ENCODE peak calls at places on chromosomes 13 and 19, in ten cellular contexts. D is heart left ventricle, X is thyroid gland, I is stomach, P is transverse colon, E is tibial nerve, K is ovary, C is HCT116, T is Peyer's patch, A is testis. L is an unnamed sample.

GRCh38 chr13:73462241-73462640 is 403.4 kb downstream of the KLF5 start:
- DNase-seq in P (no peak), C (no peak), I (no peak), A (no peak), D (no peak), T (no peak), X (no peak), K (no peak), E (no peak), L (no peak)

GRCh38 chr13:33286143-33286542 is 588 bp upstream of the STARD13 start:
- DNase-seq in T (no peak), D (no peak), P (no peak), E (no peak), X (peak), I (no peak), K (no peak), C (no peak), A (peak), L (no peak)

GRCh38 chr19:29467824-29468401 is 57.9 kb upstream of the VSTM2B start:
- DNase-seq in X (no peak), I (no peak), P (no peak), C (peak), A (no peak), T (no peak), K (no peak), D (no peak), E (no peak), L (no peak)

GRCh38 chr13:30806784-30807183 is 71.4 kb downstream of the ALOX5AP start:
- DNase-seq in A (no peak), I (no peak), K (no peak), E (no peak), C (no peak), T (no peak), P (no peak), D (no peak), X (no peak), L (no peak)

GRCh38 chr19:18292810-18293641 is 11.6 kb upstream of the JUND start:
- DNase-seq in D (peak), K (peak), X (peak), P (peak), C (peak), A (peak), E (peak), I (peak), T (peak), L (peak)

GRCh38 chr13:32362574-32362973 is 47.3 kb downstream of the BRCA2 start:
- DNase-seq in K (no peak), D (no peak), A (no peak), P (no peak), E (no peak), C (no peak), X (no peak), I (no peak), T (no peak), L (no peak)

GRCh38 chr19:10271543-10272086 is 695 bp downstream of the ICAM1 start:
- DNase-seq in K (peak), I (no peak), T (no peak), A (no peak), D (no peak), P (peak), C (no peak), X (no peak), E (no peak), L (peak)

GRCh38 chr19:31148671-31149070 is 200.6 kb downstream of the TSHZ3 start:
- DNase-seq in K (no peak), I (no peak), C (no peak), E (no peak), D (no peak), A (no peak), T (no peak), X (peak), P (no peak), L (no peak)

GRCh38 chr19:3357731-3358391 is 8.5 kb upstream of the NFIC start:
- DNase-seq in T (no peak), I (no peak), D (peak), K (peak), C (no peak), E (no peak), X (peak), P (no peak), A (no peak), L (no peak)

GRCh38 chr13:102091231-102091630 is 310.6 kb downstream of the FGF14 start:
- DNase-seq in T (no peak), X (no peak), I (no peak), E (no peak), K (no peak), C (peak), A (no peak), P (no peak), D (no peak), L (no peak)

GRCh38 chr19:4547303-4548237 is 7.7 kb upstream of the LRG1 start:
- DNase-seq in E (no peak), I (peak), D (no peak), X (no peak), T (no peak), K (no peak), P (no peak), A (peak), C (no peak), L (peak)

GRCh38 chr13:29676535-29676934 is 81.0 kb upstream of the SLC7A1 start:
- DNase-seq in K (no peak), C (no peak), P (no peak), A (no peak), T (peak), X (no peak), D (no peak), E (no peak), I (no peak), L (no peak)

GRCh38 chr19:16736709-16737108 is 17.1 kb downstream of the NWD1 start:
- DNase-seq in D (no peak), X (no peak), K (no peak), P (no peak), A (no peak), E (no peak), T (no peak), C (peak), I (no peak), L (no peak)

GRCh38 chr13:90375851-90376250 is 971.6 kb upstream of the MIR17HG start:
- DNase-seq in C (no peak), T (no peak), E (no peak), X (no peak), P (no peak), I (no peak), D (no peak), A (no peak), K (no peak), L (no peak)

GRCh38 chr13:79867248-79867647 is 386.3 kb downstream of the NDFIP2 start:
- DNase-seq in X (no peak), D (no peak), C (no peak), P (no peak), I (no peak), T (no peak), A (no peak), E (no peak), K (no peak), L (no peak)

GRCh38 chr19:58203814-58204475 is 21.1 kb downstream of the ZNF274 start:
- DNase-seq in E (no peak), A (peak), I (no peak), T (no peak), P (no peak), K (no peak), X (no peak), C (no peak), D (no peak), L (no peak)

GRCh38 chr13:21233086-21233485 is 56.6 kb downstream of the MRPL57 start:
- DNase-seq in X (no peak), K (no peak), C (no peak), I (no peak), A (no peak), D (no peak), E (no peak), P (no peak), T (no peak), L (no peak)

GRCh38 chr19:6318772-6319171 is 14.6 kb downstream of the ACER1 start:
- DNase-seq in I (no peak), E (no peak), C (no peak), P (no peak), K (no peak), X (no peak), A (no peak), D (no peak), T (no peak), L (no peak)

GRCh38 chr13:28531956-28532225 is 37.0 kb upstream of the FLT1 start:
- DNase-seq in P (no peak), E (no peak), K (no peak), D (no peak), A (no peak), X (no peak), C (no peak), T (no peak), I (no peak), L (no peak)

GRCh38 chr13:110713642-110713952 is at the start of gene ING1:
- DNase-seq in D (no peak), P (no peak), C (no peak), E (no peak), X (no peak), A (no peak), T (no peak), I (no peak), K (no peak), L (no peak)

GRCh38 chr13:51397262-51397933 is 55.4 kb downstream of the INTS6 start:
- DNase-seq in I (no peak), K (no peak), X (peak), A (no peak), C (no peak), E (peak), T (no peak), P (peak), D (no peak), L (no peak)

GRCh38 chr13:48567521-48568331 is 34.8 kb upstream of the RCBTB2 start:
- DNase-seq in K (peak), I (peak), A (no peak), C (no peak), P (no peak), X (no peak), D (no peak), T (no peak), E (no peak), L (peak)

GRCh38 chr19:38649305-38650179 is 2.1 kb downstream of the ACTN4 start:
- DNase-seq in T (peak), I (peak), C (no peak), A (no peak), X (peak), E (no peak), D (no peak), K (no peak), P (peak), L (peak)

GRCh38 chr19:12954150-12954962 is 2.7 kb downstream of the GADD45GIP1 start:
- DNase-seq in T (no peak), I (no peak), K (no peak), P (no peak), A (no peak), D (no peak), X (no peak), C (no peak), E (no peak), L (no peak)

GRCh38 chr19:32677657-32678056 is 2.0 kb downstream of the RGS9BP start:
- DNase-seq in X (no peak), D (no peak), T (no peak), C (no peak), E (no peak), I (no peak), P (no peak), K (no peak), A (no peak), L (no peak)

GRCh38 chr13:31093145-31093885 is 68.4 kb downstream of the HSPH1 start:
- DNase-seq in T (no peak), E (no peak), K (no peak), X (no peak), D (no peak), C (no peak), A (no peak), I (no peak), P (no peak), L (no peak)

GRCh38 chr13:51585234-51585672 is 991 bp downstream of the WDFY2 start:
- DNase-seq in T (no peak), P (no peak), D (no peak), C (no peak), I (no peak), K (no peak), X (no peak), A (peak), E (no peak), L (no peak)

GRCh38 chr19:13521066-13521465 is 14.8 kb upstream of the CACNA1A start:
- DNase-seq in I (no peak), K (no peak), P (no peak), T (no peak), C (no peak), D (no peak), X (no peak), A (no peak), E (no peak), L (no peak)

GRCh38 chr13:33441015-33441414 is 155.5 kb upstream of the STARD13 start:
- DNase-seq in I (peak), E (no peak), T (no peak), C (peak), D (no peak), K (no peak), X (peak), P (peak), A (no peak), L (no peak)

GRCh38 chr13:99312493-99312883 is 5.3 kb upstream of the GPR183 start:
- DNase-seq in X (peak), K (peak), P (peak), C (no peak), T (no peak), A (peak), D (no peak), E (peak), I (no peak), L (peak)

GRCh38 chr19:50817941-50818858 is 5.4 kb downstream of the KLK1 start:
- DNase-seq in P (peak), C (peak), X (peak), E (no peak), A (peak), D (peak), T (peak), K (no peak), I (peak), L (no peak)

GRCh38 chr19:16628984-16629691 is 1.1 kb upstream of the MED26 start:
- DNase-seq in T (no peak), K (peak), A (peak), C (no peak), X (no peak), P (peak), I (peak), D (no peak), E (no peak), L (peak)

GRCh38 chr13:75855847-75856246 is 219.7 kb downstream of the LMO7 start:
- DNase-seq in T (no peak), X (no peak), I (no peak), E (no peak), D (no peak), P (no peak), A (no peak), C (no peak), K (no peak), L (no peak)

GRCh38 chr19:47391510-47392223 is 27.7 kb downstream of the MEIS3 start:
- DNase-seq in P (peak), C (peak), I (peak), E (peak), D (peak), X (peak), A (peak), K (peak), T (peak), L (peak)

DNA sequence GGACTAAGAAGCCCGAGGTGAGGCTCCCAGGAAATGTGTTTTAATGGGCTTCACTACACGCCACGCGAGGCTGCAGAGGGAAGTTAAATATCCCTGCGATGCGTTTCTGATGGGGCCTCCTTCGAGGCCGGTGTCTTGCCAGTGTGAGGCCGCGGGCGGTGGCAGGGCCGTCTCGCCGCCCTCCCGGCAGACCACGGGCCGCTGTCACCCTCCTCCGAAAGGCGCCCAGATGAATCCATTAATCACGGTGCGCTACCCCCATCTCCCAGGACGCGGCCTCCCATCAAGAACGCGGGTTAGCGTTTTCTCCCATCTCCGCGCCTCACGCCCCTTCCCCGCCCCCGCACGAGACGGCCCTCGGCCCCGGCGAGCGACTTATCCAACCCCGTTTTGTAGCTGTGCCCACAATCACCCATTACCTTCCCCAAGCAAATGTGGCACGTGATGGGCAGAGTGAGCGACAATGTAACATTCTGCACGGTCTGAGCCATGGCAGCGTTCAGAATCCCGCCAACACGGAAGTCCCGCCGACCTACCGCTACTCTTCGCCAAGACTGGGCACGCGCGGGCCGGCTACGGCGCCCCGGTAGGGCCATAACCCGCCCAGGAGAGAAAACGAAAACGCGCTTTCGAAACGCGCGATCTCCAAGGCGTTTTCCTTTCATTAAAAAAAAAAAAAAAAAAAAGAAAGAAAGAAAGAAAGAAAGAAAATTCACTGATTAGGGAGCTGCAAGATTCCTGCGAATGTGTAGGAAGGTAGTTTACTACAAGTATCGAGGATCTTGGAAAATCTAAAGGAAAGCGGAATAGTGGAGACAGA is at the start of gene OBI1:
- DNase-seq in X (peak), E (peak), I (peak), A (peak), P (peak), T (peak), K (peak), D (peak), C (peak), L (peak)
- TF ChIP-seq POLR2A in X (peak), E (peak), I (no peak), A (no peak), P (peak), T (peak), K (no peak), D (no peak), C (peak), L (peak)

DNA sequence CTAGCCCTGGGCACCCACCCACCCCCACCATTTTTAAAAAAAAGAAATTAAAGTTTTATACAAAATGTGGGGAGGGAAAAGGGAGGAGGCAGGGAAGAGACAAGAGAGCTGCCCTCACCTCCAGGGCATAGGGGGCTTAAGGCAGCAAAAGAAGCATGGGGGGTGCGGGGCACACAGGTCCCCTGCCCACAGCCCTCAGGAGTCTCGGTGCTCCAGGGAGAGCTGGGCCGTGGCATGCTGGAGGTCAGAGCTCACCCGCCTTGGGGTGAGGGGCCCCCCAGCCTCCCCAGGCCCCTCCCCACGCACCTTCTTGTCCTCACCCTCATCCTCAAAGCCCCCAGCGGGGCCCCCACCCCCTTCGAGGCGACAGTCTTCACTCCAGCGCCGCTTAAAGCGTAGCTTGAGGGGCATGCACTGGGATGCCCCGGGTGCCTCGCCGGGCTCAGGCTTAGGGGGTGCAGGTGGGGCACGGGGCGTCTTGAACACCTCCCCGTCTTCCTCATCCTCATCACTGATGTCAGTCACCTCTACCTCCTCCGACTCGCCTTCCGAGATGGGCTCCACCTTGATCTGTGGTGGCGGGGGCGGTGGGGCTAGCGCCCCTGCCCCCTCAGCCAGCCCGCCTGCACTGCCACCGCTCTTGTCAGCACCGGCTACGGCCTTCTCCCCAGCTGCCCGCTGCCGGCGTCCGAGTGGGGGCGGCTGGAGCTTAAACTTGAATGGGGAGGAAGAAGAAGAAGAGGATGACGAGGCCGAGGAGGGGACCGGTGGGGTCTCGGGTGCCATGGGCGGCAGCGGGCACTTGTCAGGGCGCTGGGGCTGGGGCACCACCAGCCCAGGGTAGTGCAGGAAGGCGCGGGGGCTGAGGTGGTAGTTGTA is 6.1 kb upstream of the GSK3A start:
- DNase-seq in I (no peak), P (no peak), A (no peak), C (no peak), D (no peak), X (no peak), E (no peak), K (peak), T (no peak), L (no peak)
- H3K27ac ChIP-seq in I (no peak), P (no peak), A (peak), C (no peak), D (peak), X (peak), E (peak), K (no peak), T (no peak), L (no peak)

DNA sequence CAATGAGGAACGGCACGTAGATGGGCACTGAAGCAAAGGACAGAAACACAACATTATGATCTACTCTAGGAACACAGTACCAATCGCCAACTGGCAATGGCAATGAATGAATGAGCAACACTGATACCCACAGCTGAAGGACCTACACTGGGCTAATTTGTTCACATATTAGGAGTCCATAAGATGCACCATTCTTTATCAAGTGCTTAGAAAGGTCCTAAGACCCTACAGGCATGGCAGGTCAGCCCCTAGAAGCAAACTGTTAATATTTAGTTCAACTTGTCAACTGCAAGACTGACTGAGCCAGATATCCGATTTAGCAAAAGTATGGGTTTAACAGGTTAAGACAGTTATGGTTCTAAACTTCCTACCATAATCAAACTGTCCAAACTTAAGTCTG is 4.8 kb downstream of the SHISA2 start:
- DNase-seq in K (no peak), A (no peak), E (no peak), I (no peak), P (no peak), X (no peak), C (no peak), D (no peak), T (no peak), L (no peak)
- TF ChIP-seq POLR2A in K (no peak), A (no peak), E (no peak), I (no peak), P (no peak), X (no peak), C (no peak), D (no peak), T (no peak), L (no peak)

GRCh38 chr19:1237754-1238372 is at the start of gene CBARP:
- DNase-seq in T (no peak), P (no peak), K (peak), I (no peak), X (peak), C (no peak), D (no peak), A (no peak), E (no peak), L (no peak)
- H3K27ac ChIP-seq in T (no peak), P (peak), K (peak), I (no peak), X (peak), C (peak), D (peak), A (peak), E (peak), L (no peak)

GRCh38 chr13:95301135-95301946 is at the start of gene ABCC4:
- DNase-seq in K (peak), T (peak), X (peak), D (peak), P (peak), A (peak), E (no peak), I (peak), C (peak), L (peak)
- TF ChIP-seq POLR2A in K (no peak), T (no peak), X (peak), D (no peak), P (no peak), A (no peak), E (peak), I (no peak), C (no peak), L (peak)

L was measured in right lobe of liver.